ENCODE peak calls at places on chromosomes 4 and X, in nine cellular contexts. H is CD4-positive, alpha-beta T cell; M is lower lobe of right lung; F is brain microvascular endothelial cell; D is body of pancreas; S is neural progenitor cell; P is CD8-positive, alpha-beta memory T cell; G is CD4-positive, alpha-beta memory T cell; Q is stomach. R is an unnamed sample.

GRCh38 chr4:85681194-85681803 is 206.3 kb downstream of the ARHGAP24 start:
- DNase-seq in H (no peak), M (no peak), F (peak), D (peak), S (no peak), P (no peak), G (no peak), Q (no peak), R (no peak)

GRCh38 chrX:68719904-68720614 is 72.6 kb downstream of the STARD8 start:
- DNase-seq in H (no peak), M (no peak), F (peak), D (no peak), S (peak), P (no peak), G (no peak), Q (peak), R (no peak)

GRCh38 chr4:24973471-24974251 is 57.1 kb downstream of the LGI2 start:
- DNase-seq in H (no peak), M (peak), F (no peak), D (peak), S (no peak), P (no peak), G (no peak), Q (peak), R (peak)

GRCh38 chr4:146183209-146183608 is 7.7 kb downstream of the LSM6 start:
- DNase-seq in H (no peak), M (no peak), F (no peak), D (no peak), S (no peak), P (no peak), G (no peak), Q (no peak), R (no peak)

GRCh38 chrX:105050921-105051320 is 169.6 kb downstream of the TEX13A start:
- DNase-seq in H (no peak), M (no peak), F (no peak), D (no peak), S (no peak), P (no peak), G (no peak), Q (no peak), R (no peak)

GRCh38 chr4:77921701-77922100 is 59.1 kb downstream of the MRPL1 start:
- DNase-seq in H (no peak), M (no peak), F (peak), D (no peak), S (no peak), P (no peak), G (no peak), Q (no peak), R (no peak)

GRCh38 chr4:185956546-185956945 is 112.4 kb upstream of the TLR3 start:
- DNase-seq in H (no peak), M (no peak), F (no peak), D (no peak), S (no peak), P (no peak), G (no peak), Q (no peak), R (no peak)

GRCh38 chr4:4838602-4839470 is 20.6 kb upstream of the MSX1 start:
- DNase-seq in H (no peak), M (no peak), F (no peak), D (no peak), S (no peak), P (no peak), G (no peak), Q (no peak), R (no peak)

GRCh38 chr4:6336166-6336565 is 66.5 kb downstream of the WFS1 start:
- DNase-seq in H (no peak), M (peak), F (no peak), D (no peak), S (no peak), P (no peak), G (no peak), Q (no peak), R (no peak)

GRCh38 chr4:37780444-37781133 is 45.9 kb upstream of the PGM2 start:
- DNase-seq in H (peak), M (no peak), F (peak), D (peak), S (peak), P (peak), G (peak), Q (peak), R (no peak)

GRCh38 chr4:109406337-109406931 is 27.2 kb upstream of the SEC24B start:
- DNase-seq in H (peak), M (no peak), F (peak), D (peak), S (peak), P (peak), G (peak), Q (no peak), R (no peak)

GRCh38 chr4:160580581-160580980 is 1477.7 kb downstream of the RAPGEF2 start:
- DNase-seq in H (no peak), M (no peak), F (no peak), D (no peak), S (no peak), P (no peak), G (no peak), Q (no peak), R (no peak)

GRCh38 chr4:57102050-57102564 is 8.1 kb downstream of the IGFBP7 start:
- DNase-seq in H (no peak), M (no peak), F (peak), D (peak), S (no peak), P (no peak), G (no peak), Q (no peak), R (no peak)

GRCh38 chrX:6468716-6469115 is 66.2 kb downstream of the VCX3A start:
- DNase-seq in H (no peak), M (no peak), F (peak), D (no peak), S (no peak), P (no peak), G (no peak), Q (no peak), R (no peak)

GRCh38 chr4:173748353-173748752 is 218.3 kb upstream of the HAND2 start:
- DNase-seq in H (no peak), M (no peak), F (no peak), D (no peak), S (no peak), P (no peak), G (no peak), Q (no peak), R (no peak)

GRCh38 chr4:26235500-26235899 is 85.3 kb upstream of the RBPJ start:
- DNase-seq in H (no peak), M (peak), F (no peak), D (peak), S (no peak), P (no peak), G (no peak), Q (peak), R (no peak)

GRCh38 chr4:140098481-140099132 is 55.4 kb downstream of the MAML3 start:
- DNase-seq in H (no peak), M (no peak), F (no peak), D (no peak), S (no peak), P (no peak), G (no peak), Q (no peak), R (no peak)

GRCh38 chrX:120794525-120794975 is 81.1 kb downstream of the CT47B1 start:
- DNase-seq in H (no peak), M (no peak), F (peak), D (no peak), S (no peak), P (no peak), G (no peak), Q (no peak), R (no peak)

GRCh38 chr4:87033902-87034301 is 99.1 kb downstream of the AFF1 start:
- DNase-seq in H (no peak), M (no peak), F (no peak), D (no peak), S (peak), P (no peak), G (no peak), Q (no peak), R (no peak)

GRCh38 chr4:6453688-6453990 is 18.8 kb downstream of the PPP2R2C start:
- DNase-seq in H (no peak), M (no peak), F (no peak), D (no peak), S (no peak), P (no peak), G (no peak), Q (no peak), R (no peak)

GRCh38 chrX:17861496-17862011 is 456 bp upstream of the RAI2 start:
- DNase-seq in H (no peak), M (no peak), F (no peak), D (no peak), S (no peak), P (no peak), G (no peak), Q (no peak), R (no peak)

GRCh38 chrX:108464604-108465003 is 25.0 kb downstream of the COL4A5 start:
- DNase-seq in H (no peak), M (no peak), F (peak), D (no peak), S (no peak), P (no peak), G (no peak), Q (no peak), R (no peak)

GRCh38 chrX:147781844-147782243 is 129.9 kb upstream of the FMR1 start:
- DNase-seq in H (no peak), M (no peak), F (no peak), D (no peak), S (no peak), P (no peak), G (no peak), Q (no peak), R (no peak)

GRCh38 chr4:85209161-85209560 is 242.7 kb upstream of the WDFY3 start:
- DNase-seq in H (no peak), M (no peak), F (no peak), D (no peak), S (no peak), P (no peak), G (no peak), Q (no peak), R (no peak)

GRCh38 chrX:95346854-95347253 is 1337.8 kb upstream of the DIAPH2 start:
- DNase-seq in H (no peak), M (no peak), F (no peak), D (no peak), S (no peak), P (no peak), G (no peak), Q (no peak), R (no peak)

GRCh38 chr4:3436798-3437581 is 4.8 kb upstream of the HGFAC start:
- DNase-seq in H (no peak), M (no peak), F (peak), D (no peak), S (no peak), P (no peak), G (no peak), Q (peak), R (no peak)

GRCh38 chrX:52078133-52078532 is 9.2 kb upstream of the MAGED4B start:
- DNase-seq in H (no peak), M (no peak), F (no peak), D (no peak), S (no peak), P (no peak), G (no peak), Q (no peak), R (no peak)

DNA sequence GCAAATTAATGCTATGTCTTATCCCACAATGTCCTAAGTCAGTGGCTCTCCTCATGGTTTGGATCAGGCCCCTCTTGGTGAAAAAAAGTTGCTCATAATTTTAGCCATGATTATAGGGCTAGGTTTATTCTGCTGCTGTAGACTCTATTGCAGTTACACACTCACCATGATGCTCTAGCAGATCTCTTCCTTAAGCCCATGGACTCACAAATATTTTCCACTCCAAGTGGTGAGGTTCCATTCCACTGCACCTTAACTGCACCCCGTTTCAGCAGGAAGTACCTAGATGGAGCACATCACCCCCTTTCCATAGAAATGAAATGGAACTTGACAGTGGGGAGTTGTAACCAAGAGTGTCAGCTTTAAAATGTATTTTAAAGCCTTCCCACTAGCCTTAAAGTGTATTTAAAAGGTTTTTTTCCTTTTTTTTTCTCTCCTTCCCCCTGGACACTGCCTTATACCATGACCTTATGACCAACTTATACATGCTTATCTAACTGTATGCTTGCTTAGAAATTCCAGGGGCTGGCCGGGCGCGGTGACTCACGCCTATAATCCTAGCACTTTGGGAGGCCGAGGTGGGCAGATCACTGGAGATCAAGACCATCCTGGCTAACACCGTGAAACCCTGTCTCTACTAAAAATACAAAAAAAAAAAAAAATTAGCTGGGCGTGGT is 10.5 kb downstream of the TIGD2 start:
- DNase-seq in H (no peak), M (no peak), F (peak), D (no peak), S (no peak), P (no peak), G (no peak), Q (peak), R (no peak)
- H3K27ac ChIP-seq in H (no peak), M (no peak), F (no peak), D (no peak), S (no peak), P (no peak), G (no peak), Q (no peak), R (no peak)

DNA sequence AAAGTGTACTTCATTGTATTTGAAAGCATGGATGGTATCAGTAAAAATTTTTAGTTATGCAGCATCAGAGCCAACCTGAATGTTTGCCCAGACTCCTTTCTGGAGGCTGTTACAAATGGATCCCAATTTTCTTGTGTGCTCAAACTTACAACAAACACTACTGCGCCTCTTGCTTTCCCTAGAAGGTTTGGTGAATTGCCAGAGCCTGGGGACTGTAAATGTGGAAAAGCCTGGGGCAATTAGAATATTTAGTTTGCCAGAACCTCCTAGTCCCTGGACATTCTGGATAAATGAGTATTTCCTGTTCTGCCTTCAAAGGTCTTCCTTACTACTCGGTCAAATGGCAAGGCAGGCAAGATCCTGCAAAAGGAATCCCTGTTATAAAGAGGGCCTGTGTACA is 4.8 kb downstream of the CAPN6 start:
- DNase-seq in H (no peak), M (no peak), F (no peak), D (no peak), S (no peak), P (no peak), G (no peak), Q (no peak), R (no peak)
- H3K27ac ChIP-seq in H (no peak), M (no peak), F (no peak), D (no peak), S (no peak), P (no peak), G (no peak), Q (no peak), R (no peak)

GRCh38 chr4:73891326-73891725 is 22.1 kb downstream of the CXCL1 start:
- DNase-seq in H (no peak), M (no peak), F (no peak), D (no peak), S (no peak), P (no peak), G (no peak), Q (no peak), R (no peak)

GRCh38 chr4:73883306-73883705 is 14.1 kb downstream of the CXCL1 start:
- DNase-seq in H (no peak), M (no peak), F (peak), D (no peak), S (no peak), P (no peak), G (no peak), Q (no peak), R (no peak)

DNA sequence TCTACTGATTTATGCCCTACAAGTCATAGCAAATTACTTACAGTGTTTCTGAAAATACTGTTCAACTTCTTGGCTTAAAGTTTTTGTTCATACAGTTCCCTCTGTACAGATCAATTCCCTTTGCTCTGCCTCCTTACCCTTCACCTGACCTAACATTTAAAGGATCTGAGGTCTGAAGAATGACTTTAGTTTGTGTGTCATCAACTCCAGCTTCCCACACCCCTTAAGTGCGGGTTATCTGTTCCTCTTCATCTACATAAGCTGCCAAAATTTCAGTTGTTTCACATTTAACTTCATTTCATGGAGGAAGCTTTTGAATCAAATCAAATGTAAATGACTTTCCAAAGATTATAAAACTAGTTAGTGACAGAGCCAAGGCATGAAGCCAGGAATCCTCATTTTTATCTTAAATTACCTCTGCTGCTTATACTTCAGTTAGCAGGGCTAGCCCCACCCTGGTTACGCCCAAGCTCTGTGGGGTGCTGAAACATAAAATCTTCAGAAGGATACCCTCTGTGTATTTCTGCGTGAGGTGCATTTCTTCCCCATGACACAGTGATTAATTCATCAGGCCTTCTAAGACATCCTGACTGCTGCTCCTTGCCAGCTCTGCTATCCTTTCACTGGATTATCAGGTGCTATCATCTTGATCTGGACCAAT is 16.5 kb downstream of the CXCL1 start:
- DNase-seq in H (no peak), M (no peak), F (no peak), D (no peak), S (no peak), P (no peak), G (no peak), Q (no peak), R (no peak)
- H3K27ac ChIP-seq in H (no peak), M (no peak), F (no peak), D (no peak), S (no peak), P (no peak), G (no peak), Q (no peak), R (peak)

GRCh38 chr4:184479516-184479950 is 5.2 kb upstream of the IRF2 start:
- DNase-seq in H (no peak), M (no peak), F (no peak), D (no peak), S (no peak), P (no peak), G (no peak), Q (no peak), R (no peak)

GRCh38 chr4:184477201-184477999 is 3.0 kb upstream of the IRF2 start:
- DNase-seq in H (no peak), M (no peak), F (no peak), D (peak), S (peak), P (no peak), G (no peak), Q (no peak), R (no peak)

GRCh38 chr4:184475096-184475461 is 729 bp upstream of the IRF2 start:
- DNase-seq in H (peak), M (peak), F (peak), D (peak), S (no peak), P (no peak), G (no peak), Q (peak), R (peak)

GRCh38 chr4:184474261-184475095 is at the start of gene IRF2:
- DNase-seq in H (peak), M (peak), F (peak), D (peak), S (peak), P (peak), G (peak), Q (peak), R (no peak)

GRCh38 chr4:184476660-184477059 is 2.3 kb upstream of the IRF2 start:
- DNase-seq in H (no peak), M (no peak), F (no peak), D (no peak), S (no peak), P (peak), G (peak), Q (no peak), R (no peak)
- H3K27ac ChIP-seq in H (peak), M (peak), F (no peak), D (peak), S (no peak), P (no peak), G (peak), Q (peak), R (peak)

DNA sequence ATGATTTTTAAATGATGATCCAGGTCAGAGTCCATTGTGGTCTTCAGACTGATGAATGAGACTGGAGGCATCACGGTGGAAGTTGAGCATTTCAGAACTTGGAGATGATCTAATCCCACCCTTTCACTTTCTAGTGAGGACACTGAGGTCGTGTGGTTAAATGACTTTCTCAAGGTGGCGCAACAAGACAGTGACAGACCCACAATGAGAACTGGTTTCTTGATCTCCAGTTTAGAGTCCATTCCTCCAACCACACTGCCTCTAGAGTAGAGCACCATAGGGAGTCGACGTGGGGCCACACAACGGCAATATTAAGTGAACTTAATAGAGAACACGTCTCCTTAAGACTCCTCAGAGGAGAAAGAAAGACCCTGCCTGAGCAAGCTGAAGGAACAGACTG is 381.0 kb downstream of the UNC5C start:
- DNase-seq in H (no peak), M (no peak), F (no peak), D (no peak), S (peak), P (no peak), G (no peak), Q (no peak), R (no peak)
- H3K27ac ChIP-seq in H (no peak), M (no peak), F (no peak), D (no peak), S (no peak), P (no peak), G (no peak), Q (no peak), R (no peak)

DNA sequence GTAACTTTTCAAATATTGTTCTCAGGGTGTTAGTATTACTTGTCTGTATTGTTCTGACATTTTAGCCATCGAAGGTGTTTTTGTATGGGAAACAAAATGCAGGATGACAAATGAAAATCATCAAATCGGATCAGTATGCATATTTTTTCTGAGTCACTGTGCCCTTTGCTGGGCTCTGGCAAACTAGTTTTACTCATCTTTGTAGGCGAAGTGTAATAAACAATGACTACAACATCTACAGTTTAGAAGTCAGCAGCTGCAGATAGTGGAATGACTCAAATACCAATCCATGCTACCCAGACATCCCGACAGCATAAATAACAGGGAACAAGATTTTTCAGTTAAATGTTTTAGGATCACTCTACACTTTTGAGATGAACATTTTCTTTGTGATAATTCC is 557.3 kb upstream of the TENM3 start:
- DNase-seq in H (no peak), M (no peak), F (peak), D (no peak), S (no peak), P (no peak), G (no peak), Q (no peak), R (no peak)
- H3K27ac ChIP-seq in H (no peak), M (no peak), F (peak), D (no peak), S (no peak), P (no peak), G (no peak), Q (no peak), R (no peak)